ENCODE peak calls at places on chromosomes 6 and 20, in four cellular contexts. O is H9, S is mesenchymal stem cell, L is H1. W is an unnamed sample.

GRCh38 chr6:158174514-158174913 is 6.4 kb downstream of the GTF2H5 start:
- DNase-seq in O (no peak), S (no peak), L (no peak), W (no peak)

GRCh38 chr6:33630014-33630413 is 8.9 kb downstream of the ITPR3 start:
- DNase-seq in O (no peak), S (no peak), L (no peak), W (no peak)

GRCh38 chr20:34065260-34065659 is 46.8 kb downstream of the EIF2S2 start:
- DNase-seq in O (no peak), S (peak; percentile 76), L (no peak), W (no peak)

GRCh38 chr6:130500693-130501092 is 134.9 kb downstream of the TMEM200A start:
- DNase-seq in O (no peak), S (peak; percentile 54), L (no peak), W (no peak)

GRCh38 chr6:40164345-40164755 is 230.1 kb upstream of the MOCS1 start:
- DNase-seq in O (peak; percentile 52), S (no peak), L (no peak), W (no peak)

GRCh38 chr6:3825851-3826581 is 23.2 kb upstream of the FAM50B start:
- DNase-seq in O (no peak), S (peak; percentile 94), L (no peak), W (no peak)

GRCh38 chr6:78861509-78861908 is 5.8 kb upstream of the IRAK1BP1 start:
- DNase-seq in O (no peak), S (no peak), L (no peak), W (no peak)

GRCh38 chr20:12321746-12322145 is 404.1 kb downstream of the BTBD3 start:
- DNase-seq in O (no peak), S (no peak), L (no peak), W (no peak)

GRCh38 chr6:144339859-144340452 is 54.8 kb downstream of the UTRN start:
- DNase-seq in O (no peak), S (no peak), L (no peak), W (no peak)

GRCh38 chr6:1624848-1625341 is 15.2 kb downstream of the FOXC1 start:
- DNase-seq in O (no peak), S (no peak), L (no peak), W (no peak)

GRCh38 chr6:157273756-157274088 is 49.6 kb downstream of the TMEM242 start:
- DNase-seq in O (peak; percentile 63), S (peak; percentile 54), L (no peak), W (no peak)

GRCh38 chr6:28657367-28657755 is 131.7 kb downstream of the GPX5 start:
- DNase-seq in O (no peak), S (no peak), L (no peak), W (no peak)

GRCh38 chr6:20802596-20802995 is 268.3 kb downstream of the CDKAL1 start:
- DNase-seq in O (no peak), S (no peak), L (no peak), W (no peak)
- H3K23ac ChIP-seq in O (no peak overlapping the region), S (no peak overlapping the region), L (no peak overlapping the region), W (no peak overlapping the region)

GRCh38 chr6:14728396-14729024 is 517.4 kb upstream of the JARID2 start:
- DNase-seq in O (no peak), S (peak; percentile 79), L (no peak), W (no peak)

GRCh38 chr6:14729186-14729871 is 516.5 kb upstream of the JARID2 start:
- DNase-seq in O (no peak), S (no peak), L (no peak), W (peak; percentile 26)

GRCh38 chr6:14731638-14732037 is 514.2 kb upstream of the JARID2 start:
- DNase-seq in O (no peak), S (no peak), L (no peak), W (no peak)

GRCh38 chr6:14732226-14732844 is 513.5 kb upstream of the JARID2 start:
- DNase-seq in O (no peak), S (no peak), L (no peak), W (no peak)

GRCh38 chr6:14730654-14731053 is 515.2 kb upstream of the JARID2 start:
- DNase-seq in O (no peak), S (no peak), L (no peak), W (no peak)
- H3K23ac ChIP-seq in O (no peak overlapping the region), S (no peak overlapping the region), L (no peak overlapping the region), W (no peak overlapping the region)

GRCh38 chr6:75236630-75237029 is 7.0 kb downstream of the COX7A2 start:
- DNase-seq in O (no peak), S (no peak), L (no peak), W (no peak)

GRCh38 chr6:75233097-75233615 is 10.4 kb downstream of the COX7A2 start:
- DNase-seq in O (no peak), S (no peak), L (no peak), W (no peak)

GRCh38 chr6:75230484-75231325 is 12.9 kb downstream of the COX7A2 start:
- DNase-seq in O (no peak), S (peak; percentile 71), L (no peak), W (peak; percentile 33)

GRCh38 chr6:75234126-75234865 is 9.3 kb downstream of the COX7A2 start:
- DNase-seq in O (no peak), S (no peak), L (no peak), W (no peak)

DNA sequence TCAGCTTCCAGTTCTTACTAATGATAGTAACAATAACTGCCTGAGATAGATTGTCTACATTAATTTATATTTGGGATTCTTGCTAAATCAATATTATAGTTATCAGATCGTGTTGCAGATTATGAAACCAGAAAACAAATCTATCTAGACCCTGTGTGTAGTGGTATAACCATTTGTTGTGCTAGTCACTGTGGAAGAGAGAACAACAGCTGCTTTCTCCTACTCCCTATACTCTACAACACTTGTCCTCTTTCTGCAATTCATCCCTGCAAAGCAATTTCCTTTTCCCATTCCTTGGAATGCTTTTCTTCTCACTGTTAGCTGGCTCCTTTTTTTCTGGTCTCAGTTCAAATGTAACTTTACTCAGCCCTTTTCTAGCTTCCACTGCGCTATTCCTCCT is 8.3 kb downstream of the COX7A2 start:
- DNase-seq in O (no peak), S (no peak), L (no peak), W (no peak)
- H3K23ac ChIP-seq in O (no peak overlapping the region), S (no peak overlapping the region), L (no peak overlapping the region), W (no peak overlapping the region)

GRCh38 chr6:167687035-167687720 is 139.5 kb upstream of the AFDN start:
- DNase-seq in O (no peak), S (no peak), L (no peak), W (no peak)
- H3K23ac ChIP-seq in O (no peak overlapping the region), S (no peak overlapping the region), L (no peak overlapping the region), W (no peak overlapping the region)

GRCh38 chr20:50545123-50545522 is 34.9 kb downstream of the PTPN1 start:
- DNase-seq in O (no peak), S (no peak), L (no peak), W (no peak)
- H3K23ac ChIP-seq in O (no peak overlapping the region), S (no peak overlapping the region), L (no peak overlapping the region), W (no peak overlapping the region)

DNA sequence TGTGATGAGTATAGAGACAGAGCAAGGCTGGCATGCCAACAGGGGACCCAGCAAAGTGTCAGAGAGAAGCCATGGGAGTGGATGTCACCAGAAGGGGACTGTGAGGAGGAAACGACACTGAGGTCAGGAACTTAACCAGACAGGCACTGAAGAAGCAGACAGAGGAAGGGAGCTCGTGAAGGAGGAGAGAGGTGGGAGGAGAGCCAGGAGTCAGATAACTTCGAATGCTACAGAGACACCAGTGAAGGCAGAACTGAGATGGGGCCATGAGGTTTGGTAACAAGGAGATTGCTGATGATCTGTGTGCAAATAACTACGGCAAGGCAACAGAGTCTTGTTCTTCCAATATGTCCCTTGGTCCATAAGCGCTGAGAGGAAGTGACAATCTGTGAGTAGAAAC is 211.1 kb upstream of the FOXA2 start:
- DNase-seq in O (no peak), S (no peak), L (no peak), W (no peak)
- H3K23ac ChIP-seq in O (no peak overlapping the region), S (no peak overlapping the region), L (no peak overlapping the region), W (no peak overlapping the region)